ENCODE peak calls at places on chromosomes 4 and X, in seven cellular contexts. C is body of pancreas; M is K562; K is CD8-positive, alpha-beta memory T cell; T is IMR-90; L is heart left ventricle; J is fibroblast of lung. Y is an unnamed sample. For H3K4me1 and H3K27me3, the result is how much of the 10 kb centered on the place peaks cover.

GRCh38 chr4:141814499-141814898 is 178.1 kb downstream of the IL15 start:
- DNase-seq in T (no peak), M (no peak), L (no peak), C (no peak), K (no peak), J (no peak), Y (no peak)

GRCh38 chr4:53929955-53930798 is 134.2 kb downstream of the CHIC2 start:
- DNase-seq in T (peak), K (peak), C (peak), M (peak), J (peak), L (peak), Y (peak)

GRCh38 chr4:39181520-39181904 is 817 bp upstream of the WDR19 start:
- DNase-seq in L (no peak), K (no peak), M (no peak), T (no peak), J (no peak), C (no peak), Y (no peak)

GRCh38 chr4:37450309-37450708 is 205.8 kb downstream of the NWD2 start:
- DNase-seq in M (no peak), K (no peak), L (no peak), J (no peak), C (no peak), T (no peak), Y (no peak)

GRCh38 chr4:187232201-187232600 is 508.5 kb upstream of the FAT1 start:
- DNase-seq in C (no peak), J (no peak), K (no peak), T (no peak), L (no peak), M (no peak), Y (no peak)

GRCh38 chr4:10596586-10597285 is 87.8 kb downstream of the CLNK start:
- DNase-seq in T (no peak), M (no peak), C (no peak), K (no peak), L (no peak), J (peak), Y (no peak)

GRCh38 chr4:80309301-80310004 is 26.1 kb upstream of the CFAP299 start:
- DNase-seq in M (no peak), C (no peak), L (no peak), K (no peak), J (peak), T (peak), Y (no peak)

GRCh38 chr4:183201331-183201730 is 102.3 kb downstream of the WWC2 start:
- DNase-seq in L (no peak), M (no peak), K (no peak), C (no peak), J (peak), T (peak), Y (no peak)

GRCh38 chrX:78822157-78822683 is 74.7 kb downstream of the LPAR4 start:
- DNase-seq in K (no peak), M (no peak), T (no peak), J (no peak), C (no peak), L (no peak), Y (no peak)

GRCh38 chrX:10085223-10085622 is 71.6 kb upstream of the CLCN4 start:
- DNase-seq in L (no peak), M (no peak), T (no peak), C (no peak), J (peak), K (no peak), Y (no peak)

DNA sequence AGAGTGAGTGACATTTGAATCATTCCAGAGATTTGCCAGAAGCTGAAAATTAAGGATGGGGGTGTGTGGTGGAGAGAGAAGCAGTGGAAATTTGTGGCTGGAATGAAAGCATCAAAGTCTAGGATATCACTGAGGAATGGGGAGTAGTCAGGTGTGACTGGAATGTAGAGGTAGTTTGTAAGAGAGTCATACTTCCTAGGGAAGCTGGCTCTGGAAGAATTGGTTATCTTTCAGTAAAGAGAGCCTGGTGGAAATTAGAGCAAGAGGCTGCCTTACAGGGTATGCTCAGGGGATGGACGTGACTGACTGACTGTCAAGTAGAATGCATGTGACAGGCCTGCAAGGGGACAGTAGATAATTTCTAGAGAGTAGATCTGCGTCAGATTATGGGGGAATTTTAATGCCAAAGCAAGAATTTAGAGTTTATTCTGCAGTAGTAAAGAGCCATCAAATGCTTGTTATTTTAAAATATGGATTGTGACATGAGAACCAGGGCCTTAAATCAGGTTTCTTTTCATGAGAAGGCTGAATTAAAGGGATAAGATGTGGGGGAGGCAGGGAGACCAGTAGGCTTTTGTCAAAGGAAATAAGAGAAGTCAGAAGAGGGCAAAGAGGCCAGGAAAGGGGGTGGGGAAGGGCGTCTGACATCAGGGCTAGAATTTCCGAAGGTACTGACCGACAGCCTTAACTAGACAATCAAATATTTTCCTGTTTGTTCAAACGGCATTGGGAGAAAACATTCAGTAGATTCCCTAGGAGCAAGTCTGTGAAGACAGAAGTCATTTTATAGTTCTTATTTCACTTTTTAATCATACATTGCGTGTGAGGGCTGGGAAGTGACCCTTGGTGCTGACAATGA is 109.9 kb downstream of the AFF1 start:
- DNase-seq in J (no peak), K (no peak), C (no peak), L (no peak), M (peak), T (no peak), Y (peak)
- H3K4me1 ChIP-seq in J (under half), K (under half), C (half or more), L (half or more), M (under half), T (under half), Y (half or more)

GRCh38 chr4:110614981-110615365 is 7.9 kb downstream of the PITX2 start:
- DNase-seq in K (no peak), J (no peak), M (no peak), T (no peak), C (no peak), L (no peak), Y (no peak)
- H3K27me3 ChIP-seq in K (half or more), J (half or more), M (half or more), T (half or more), C (under half), L (half or more), Y (half or more)

GRCh38 chr4:76200771-76201224 is 12.8 kb downstream of the SCARB2 start:
- DNase-seq in K (no peak), J (no peak), T (no peak), C (peak), L (no peak), M (peak), Y (peak)
- H3K4me1 ChIP-seq in K (under half), J (under half), T (under half), C (half or more), L (half or more), M (under half), Y (half or more)

GRCh38 chr4:4875147-4875546 is 15.7 kb downstream of the MSX1 start:
- DNase-seq in T (no peak), C (no peak), J (no peak), M (no peak), K (no peak), L (no peak), Y (no peak)
- H3K27me3 ChIP-seq in T (half or more), C (under half), J (under half), M (under half), K (under half), L (half or more), Y (under half)

GRCh38 chr4:1841886-1842210 is 14.1 kb downstream of the LETM1 start:
- DNase-seq in C (no peak), K (no peak), J (no peak), M (no peak), L (no peak), T (no peak), Y (no peak)
- H3K4me1 ChIP-seq in C (under half), K (under half), J (under half), M (under half), L (under half), T (under half), Y (under half)

GRCh38 chrX:33188286-33188685 is 23.1 kb downstream of the DMD start:
- DNase-seq in L (no peak), T (no peak), J (no peak), M (no peak), K (no peak), C (no peak), Y (no peak)
- H3K27me3 ChIP-seq in L (under half), T (under half), J (under half), M (under half), K (under half), C (under half), Y (under half)

GRCh38 chrX:107724653-107725052 is 50.9 kb downstream of the TSC22D3 start:
- DNase-seq in T (no peak), C (no peak), M (no peak), J (no peak), L (no peak), K (no peak), Y (no peak)

GRCh38 chrX:107723501-107723900 is 52.1 kb downstream of the TSC22D3 start:
- DNase-seq in M (no peak), K (no peak), J (no peak), C (no peak), L (no peak), T (no peak), Y (peak)

GRCh38 chrX:107721966-107722707 is 53.5 kb downstream of the TSC22D3 start:
- DNase-seq in M (no peak), T (no peak), J (no peak), L (no peak), K (no peak), C (no peak), Y (no peak)

GRCh38 chrX:107718156-107718621 is 57.4 kb downstream of the TSC22D3 start:
- DNase-seq in T (peak), C (peak), L (peak), K (peak), J (peak), M (peak), Y (peak)

DNA sequence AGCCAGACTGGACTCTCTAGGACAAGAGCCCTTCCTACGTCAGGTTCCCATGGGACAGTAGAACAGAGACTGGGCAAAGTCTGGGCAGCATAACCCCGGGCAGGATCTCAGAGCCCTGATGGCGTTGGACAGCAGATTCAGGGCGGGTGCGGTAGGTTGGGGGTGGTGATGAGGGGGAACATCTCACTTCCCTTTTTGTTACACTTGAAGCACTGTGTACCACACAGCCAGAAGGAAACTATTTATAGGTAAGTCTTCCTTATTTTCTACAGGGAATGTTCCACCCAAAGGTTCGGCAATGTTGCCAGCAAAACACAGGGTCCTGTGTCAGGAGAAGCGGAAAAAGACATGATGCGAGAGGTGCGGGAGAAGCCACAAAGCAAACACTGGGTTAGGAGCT is 54.3 kb downstream of the TSC22D3 start:
- DNase-seq in C (no peak), T (no peak), J (no peak), M (no peak), L (no peak), K (no peak), Y (no peak)
- H3K4me1 ChIP-seq in C (half or more), T (under half), J (under half), M (under half), L (under half), K (under half), Y (under half)

GRCh38 chr4:173318648-173319211 is 15.4 kb downstream of the HMGB2 start:
- DNase-seq in K (peak), L (no peak), M (no peak), C (no peak), J (peak), T (peak), Y (no peak)
- H3K27me3 ChIP-seq in K (under half), L (under half), M (under half), C (under half), J (under half), T (under half), Y (under half)

GRCh38 chrX:153724252-153725038 is at the start of the genes ABCD1 and BCAP31:
- DNase-seq in M (peak), T (peak), L (peak), C (peak), J (peak), K (peak), Y (peak)
- H3K4me1 ChIP-seq in M (under half), T (under half), L (half or more), C (half or more), J (under half), K (under half), Y (under half)

Y was measured in thyroid gland.